ENCODE peak calls at places on chromosomes 4 and X, in four cellular contexts. One of them, this sample, is unnamed.

GRCh38 chrX:150198776-150199175 is 164.3 kb upstream of the MAMLD1 start:
- DNase-seq in HL-60: no peak
- DNase-seq in K562: no peak
- DNase-seq in GM12878: no peak
- DNase-seq in this sample: no peak

GRCh38 chrX:36963069-36963808 is 44.9 kb upstream of the FAM47C start:
- DNase-seq in K562: no peak
- DNase-seq in HL-60: no peak
- DNase-seq in GM12878: no peak
- DNase-seq in this sample: no peak

GRCh38 chrX:19810809-19811208 is 76.6 kb downstream of the SH3KBP1 start:
- DNase-seq in GM12878: no peak
- DNase-seq in K562: no peak
- DNase-seq in HL-60: peak
- DNase-seq in this sample: no peak

GRCh38 chr4:98363431-98363830 is 102.2 kb downstream of the RAP1GDS1 start:
- DNase-seq in GM12878: no peak
- DNase-seq in K562: no peak
- DNase-seq in HL-60: no peak
- DNase-seq in this sample: no peak

GRCh38 chrX:40177942-40178715 is 80.4 kb upstream of the BCOR start:
- DNase-seq in K562: no peak
- DNase-seq in HL-60: no peak
- DNase-seq in GM12878: no peak
- DNase-seq in this sample: no peak

GRCh38 chrX:108148524-108148923 is 56.9 kb downstream of the ATG4A start:
- DNase-seq in GM12878: peak
- DNase-seq in K562: no peak
- DNase-seq in HL-60: no peak
- DNase-seq in this sample: no peak

GRCh38 chr4:16122784-16123183 is 39.0 kb upstream of the PROM1 start:
- DNase-seq in HL-60: no peak
- DNase-seq in GM12878: no peak
- DNase-seq in K562: no peak
- DNase-seq in this sample: no peak

GRCh38 chrX:11269006-11269405 is 24.2 kb upstream of the AMELX start:
- DNase-seq in HL-60: no peak
- DNase-seq in K562: peak
- DNase-seq in GM12878: no peak
- DNase-seq in this sample: no peak

GRCh38 chrX:5650904-5651303 is 577.8 kb downstream of the NLGN4X start:
- DNase-seq in HL-60: no peak
- DNase-seq in K562: no peak
- DNase-seq in GM12878: no peak
- DNase-seq in this sample: no peak

GRCh38 chr4:185774815-185775684 is 36.9 kb downstream of the SORBS2 start:
- DNase-seq in GM12878: no peak
- DNase-seq in HL-60: no peak
- DNase-seq in K562: no peak
- DNase-seq in this sample: no peak

GRCh38 chrX:7235071-7235470 is 87.1 kb upstream of the PUDP start:
- DNase-seq in K562: no peak
- DNase-seq in HL-60: no peak
- DNase-seq in GM12878: no peak
- DNase-seq in this sample: no peak

GRCh38 chr4:6877070-6877469 is 32.6 kb upstream of the TBC1D14 start:
- DNase-seq in K562: no peak
- DNase-seq in HL-60: no peak
- DNase-seq in GM12878: no peak
- DNase-seq in this sample: no peak

GRCh38 chr4:1367230-1367935 is 20.4 kb downstream of the UVSSA start:
- DNase-seq in K562: no peak
- DNase-seq in HL-60: no peak
- DNase-seq in GM12878: no peak
- DNase-seq in this sample: no peak

GRCh38 chr4:60579335-60579734 is 620.8 kb upstream of the ADGRL3 start:
- DNase-seq in K562: no peak
- DNase-seq in HL-60: no peak
- DNase-seq in GM12878: no peak
- DNase-seq in this sample: no peak

GRCh38 chr4:156619154-156619934 is 352.3 kb downstream of the PDGFC start:
- DNase-seq in GM12878: no peak
- DNase-seq in HL-60: no peak
- DNase-seq in K562: no peak
- DNase-seq in this sample: no peak

GRCh38 chr4:53365121-53365485 is 758 bp downstream of the SCFD2 start:
- DNase-seq in K562: peak
- DNase-seq in HL-60: peak
- DNase-seq in GM12878: no peak
- DNase-seq in this sample: no peak

GRCh38 chrX:97527725-97528124 is 644.0 kb downstream of the RPA4 start:
- DNase-seq in K562: no peak
- DNase-seq in GM12878: no peak
- DNase-seq in HL-60: no peak
- DNase-seq in this sample: no peak

GRCh38 chr4:2893772-2894171 is 50.1 kb downstream of the ADD1 start:
- DNase-seq in K562: no peak
- DNase-seq in HL-60: no peak
- DNase-seq in GM12878: no peak
- DNase-seq in this sample: no peak

GRCh38 chrX:9807355-9808182 is 21.3 kb downstream of the SHROOM2 start:
- DNase-seq in GM12878: no peak
- DNase-seq in K562: no peak
- DNase-seq in HL-60: no peak
- DNase-seq in this sample: no peak

GRCh38 chr4:161642708-161643107 is 521.1 kb downstream of the FSTL5 start:
- DNase-seq in GM12878: no peak
- DNase-seq in HL-60: no peak
- DNase-seq in K562: no peak
- DNase-seq in this sample: no peak

DNA sequence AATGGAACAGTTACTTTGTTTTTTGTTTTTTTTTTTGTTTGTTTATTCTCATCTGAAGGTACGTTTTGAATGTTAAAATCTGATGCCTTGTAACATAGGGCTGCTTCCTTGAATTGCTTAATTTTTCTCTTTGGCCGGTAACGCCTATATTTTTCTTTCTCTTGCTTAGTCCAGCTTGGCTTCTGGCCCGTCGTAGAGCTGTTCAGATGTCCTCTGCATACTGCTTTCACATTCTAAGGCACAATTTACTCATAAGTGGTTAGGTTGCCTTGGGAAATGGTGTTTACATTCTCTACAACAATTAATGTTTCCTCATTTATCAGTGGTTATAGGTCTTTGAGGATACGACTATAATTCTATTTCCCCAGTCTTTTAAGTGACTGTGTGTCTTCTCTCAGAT is 7.9 kb downstream of the NONO start:
- DNase-seq in GM12878: no peak
- DNase-seq in HL-60: no peak
- DNase-seq in K562: no peak
- DNase-seq in this sample: no peak
- TF ChIP-seq SPI1 in GM12878: no peak
- TF ChIP-seq SPI1 in HL-60: no peak
- TF ChIP-seq SPI1 in K562: no peak
- TF ChIP-seq SPI1 in this sample: no peak

GRCh38 chr4:145679520-145679919 is 426 bp upstream of the C4orf51 start:
- DNase-seq in K562: no peak
- DNase-seq in HL-60: no peak
- DNase-seq in GM12878: no peak
- DNase-seq in this sample: no peak

GRCh38 chr4:145681956-145682355 is 2.0 kb downstream of the C4orf51 start:
- DNase-seq in HL-60: no peak
- DNase-seq in GM12878: no peak
- DNase-seq in K562: no peak
- DNase-seq in this sample: no peak

GRCh38 chr4:145680902-145681301 is 956 bp downstream of the C4orf51 start:
- DNase-seq in GM12878: no peak
- DNase-seq in HL-60: no peak
- DNase-seq in K562: no peak
- DNase-seq in this sample: no peak

GRCh38 chr4:145681518-145681917 is 1.6 kb downstream of the C4orf51 start:
- DNase-seq in HL-60: no peak
- DNase-seq in K562: no peak
- DNase-seq in GM12878: no peak
- DNase-seq in this sample: no peak

DNA sequence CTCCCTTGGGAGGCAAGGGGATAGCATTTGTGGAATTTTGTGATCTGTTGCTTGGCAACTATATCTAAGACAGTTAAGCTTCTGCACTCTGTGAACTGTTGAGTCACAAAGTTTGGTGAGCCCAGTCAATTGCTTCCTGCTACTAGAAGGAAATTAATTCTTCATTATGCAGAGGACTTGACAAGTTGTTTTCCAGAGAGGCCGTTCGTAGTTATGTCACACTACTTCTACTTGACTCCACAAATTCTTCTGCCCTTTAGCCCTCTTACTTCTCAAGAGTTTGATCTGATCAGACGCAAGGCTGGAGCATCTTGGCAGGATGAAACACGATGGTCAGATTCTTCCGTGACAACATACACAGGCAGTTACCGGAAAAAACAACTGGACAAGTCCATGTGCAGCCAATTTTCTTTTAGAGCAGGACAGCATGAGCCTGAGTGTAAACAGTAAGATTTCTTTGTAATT is at the start of gene C4orf51:
- DNase-seq in HL-60: no peak
- DNase-seq in GM12878: no peak
- DNase-seq in K562: no peak
- DNase-seq in this sample: no peak
- TF ChIP-seq SPI1 in HL-60: no peak
- TF ChIP-seq SPI1 in GM12878: no peak
- TF ChIP-seq SPI1 in K562: no peak
- TF ChIP-seq SPI1 in this sample: no peak

DNA sequence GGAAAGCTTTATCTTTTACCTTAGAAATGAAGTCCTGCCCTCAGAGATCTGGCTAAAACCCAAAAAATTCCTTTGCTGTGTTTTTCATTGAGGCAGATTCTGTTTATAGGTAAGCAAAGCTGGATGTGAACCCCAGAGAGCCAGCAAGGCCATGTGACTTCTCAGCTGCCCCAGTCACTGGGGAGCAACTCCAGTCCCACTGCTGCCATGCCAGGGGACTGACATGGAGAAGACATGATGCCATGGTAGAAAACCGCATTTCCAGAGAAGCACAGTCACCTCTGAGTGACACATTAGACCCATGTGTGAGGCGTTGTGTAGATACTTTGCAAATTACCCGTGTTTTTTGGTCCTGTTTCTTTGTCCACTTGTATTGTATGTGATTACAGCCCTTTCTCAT is 45.4 kb downstream of the PTTG2 start:
- DNase-seq in GM12878: no peak
- DNase-seq in K562: no peak
- DNase-seq in HL-60: no peak
- DNase-seq in this sample: no peak
- TF ChIP-seq SPI1 in GM12878: no peak
- TF ChIP-seq SPI1 in K562: no peak
- TF ChIP-seq SPI1 in HL-60: no peak
- TF ChIP-seq SPI1 in this sample: no peak

GRCh38 chr4:100124715-100125114 is 65.6 kb downstream of the DDIT4L start:
- DNase-seq in GM12878: no peak
- DNase-seq in K562: no peak
- DNase-seq in HL-60: no peak
- DNase-seq in this sample: no peak
- TF ChIP-seq SPI1 in GM12878: no peak
- TF ChIP-seq SPI1 in K562: no peak
- TF ChIP-seq SPI1 in HL-60: no peak
- TF ChIP-seq SPI1 in this sample: no peak

DNA sequence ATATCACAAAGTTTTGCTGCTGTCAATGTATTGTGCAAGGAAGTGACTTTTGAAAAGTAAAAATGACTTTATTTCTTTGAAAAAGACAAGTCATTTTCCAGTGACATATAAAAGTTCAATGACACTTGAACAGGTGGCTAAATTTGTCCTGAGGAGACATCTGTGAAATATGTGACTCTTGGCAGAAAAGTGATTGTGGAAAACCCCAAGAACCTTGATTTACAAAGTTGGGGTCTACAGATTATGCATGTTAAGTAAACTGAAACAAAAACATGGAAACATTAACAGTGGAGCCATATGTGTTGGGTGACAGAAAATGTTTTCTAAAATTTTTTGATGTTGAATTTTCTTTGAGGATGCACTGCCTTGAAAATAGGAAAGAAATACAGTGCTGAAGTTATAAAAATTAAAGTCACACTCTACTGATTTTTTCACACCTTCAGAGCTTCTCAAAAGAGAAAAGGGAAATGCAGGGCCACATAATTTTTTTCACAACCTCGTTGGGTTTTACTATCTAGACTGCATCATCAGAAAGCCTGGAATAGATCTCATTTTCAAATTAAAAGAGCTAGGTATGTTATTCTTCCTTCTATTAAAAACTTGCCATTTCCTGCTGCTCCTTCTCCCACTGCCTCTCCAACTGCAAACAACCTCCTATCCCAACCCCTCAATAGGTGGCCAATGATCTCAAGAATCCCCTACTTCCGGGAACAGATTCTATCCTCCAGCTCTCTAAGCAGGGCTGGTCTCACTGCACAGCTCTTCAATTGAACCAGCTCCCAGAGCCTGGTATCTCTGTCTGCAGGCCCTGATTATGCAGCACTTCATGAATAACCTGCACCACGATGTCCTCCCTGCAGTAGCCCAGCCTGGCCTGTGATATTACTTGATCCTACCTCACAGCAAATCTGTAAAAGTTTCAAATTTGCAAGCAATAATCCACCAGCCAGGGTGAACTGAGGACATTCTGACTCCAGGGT is 570.8 kb upstream of the CPEB2 start:
- DNase-seq in GM12878: no peak
- DNase-seq in K562: no peak
- DNase-seq in HL-60: no peak
- DNase-seq in this sample: no peak
- TF ChIP-seq SPI1 in GM12878: peak
- TF ChIP-seq SPI1 in K562: no peak
- TF ChIP-seq SPI1 in HL-60: no peak
- TF ChIP-seq SPI1 in this sample: no peak

DNA sequence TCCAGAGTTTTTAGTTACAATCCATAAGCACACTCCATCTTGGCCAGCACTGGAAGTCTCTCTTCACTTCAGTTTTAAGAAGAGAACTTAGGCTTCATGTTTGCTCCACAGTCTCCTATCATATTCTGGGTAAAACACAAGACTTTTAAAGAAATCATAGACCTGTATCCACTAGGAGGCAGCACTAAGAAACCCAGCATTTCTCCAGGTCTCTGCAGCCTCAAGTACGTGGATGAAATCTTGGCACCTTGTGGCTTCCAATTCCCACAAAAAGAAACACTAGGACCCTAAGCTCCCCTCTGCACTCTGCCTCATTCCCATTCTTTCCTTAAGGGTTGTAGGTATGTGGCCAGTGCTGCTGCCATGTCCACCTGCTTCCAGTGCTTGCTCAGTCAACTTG is 367.3 kb upstream of the CASK start:
- DNase-seq in K562: no peak
- DNase-seq in GM12878: no peak
- DNase-seq in HL-60: no peak
- DNase-seq in this sample: no peak
- TF ChIP-seq SPI1 in K562: no peak
- TF ChIP-seq SPI1 in GM12878: no peak
- TF ChIP-seq SPI1 in HL-60: no peak
- TF ChIP-seq SPI1 in this sample: no peak

This sample was measured in GM12891.